ENCODE peak calls at places on chromosomes 4 and X, in seven cellular contexts. L, H, K, N, W, M and X are unnamed samples.

GRCh38 chr4:177051473-177052060 is 258.1 kb upstream of the NEIL3 start:
- DNase-seq in L (peak; percentile 29), H (no peak), K (no peak), N (peak; percentile 7), W (peak; percentile 3), M (no peak), X (no peak)

GRCh38 chr4:147160908-147161513 is 215.3 kb upstream of the TTC29 start:
- DNase-seq in L (no peak), H (no peak), K (peak; percentile 23), N (no peak), W (peak; percentile 51), M (no peak), X (no peak)

GRCh38 chr4:142366821-142367220 is 479.3 kb downstream of the INPP4B start:
- DNase-seq in L (no peak), H (no peak), K (no peak), N (no peak), W (no peak), M (no peak), X (no peak)

GRCh38 chrX:149527705-149528104 is 13.1 kb upstream of the EOLA1 start:
- DNase-seq in L (no peak), H (no peak), K (no peak), N (no peak), W (peak; percentile 20), M (no peak), X (no peak)

GRCh38 chr4:149113804-149114430 is 671.7 kb upstream of the NR3C2 start:
- DNase-seq in L (no peak), H (no peak), K (no peak), N (no peak), W (no peak), M (no peak), X (no peak)

GRCh38 chr4:25022741-25023140 is 8.0 kb downstream of the LGI2 start:
- DNase-seq in L (no peak), H (no peak), K (no peak), N (no peak), W (no peak), M (no peak), X (no peak)

GRCh38 chrX:103310592-103311400 is at the start of gene BEX2:
- DNase-seq in L (peak; percentile 46), H (peak; percentile 81), K (peak; percentile 12), N (peak; percentile 86), W (peak; percentile 72), M (no peak), X (no peak)

GRCh38 chrX:97238632-97239031 is 354.9 kb downstream of the RPA4 start:
- DNase-seq in L (no peak), H (no peak), K (no peak), N (no peak), W (peak; percentile 1), M (no peak), X (no peak)

GRCh38 chr4:21709031-21709430 is 239.5 kb downstream of the KCNIP4 start:
- DNase-seq in L (no peak), H (no peak), K (no peak), N (no peak), W (no peak), M (no peak), X (no peak)

GRCh38 chr4:20554134-20554533 is 146.1 kb upstream of the PACRGL start:
- DNase-seq in L (no peak), H (no peak), K (no peak), N (no peak), W (no peak), M (no peak), X (no peak)

GRCh38 chr4:95358320-95358889 is 190.4 kb downstream of the UNC5C start:
- DNase-seq in L (no peak), H (no peak), K (no peak), N (no peak), W (no peak), M (no peak), X (no peak)

GRCh38 chr4:3010577-3010976 is 47.2 kb downstream of the GRK4 start:
- DNase-seq in L (no peak), H (no peak), K (no peak), N (no peak), W (no peak), M (no peak), X (no peak)

GRCh38 chrX:53018627-53019026 is 30.0 kb upstream of the GPR173 start:
- DNase-seq in L (no peak), H (no peak), K (no peak), N (no peak), W (no peak), M (no peak), X (no peak)

GRCh38 chrX:153775631-153776595 is 4.9 kb upstream of the SRPK3 start:
- DNase-seq in L (no peak), H (peak; percentile 45), K (no peak), N (no peak), W (no peak), M (no peak), X (no peak)

GRCh38 chr4:84648863-84649647 is 66.1 kb downstream of the CDS1 start:
- DNase-seq in L (no peak), H (no peak), K (no peak), N (peak; percentile 38), W (no peak), M (no peak), X (no peak)

GRCh38 chr4:65546882-65547281 is 123.4 kb downstream of the EPHA5 start:
- DNase-seq in L (no peak), H (no peak), K (no peak), N (no peak), W (no peak), M (no peak), X (no peak)

GRCh38 chr4:78939667-78940008 is 400 bp upstream of the PAQR3 start:
- DNase-seq in L (no peak), H (no peak), K (no peak), N (no peak), W (no peak), M (no peak), X (no peak)

GRCh38 chr4:150746156-150746555 is 164.2 kb downstream of the MAB21L2 start:
- DNase-seq in L (no peak), H (no peak), K (no peak), N (no peak), W (no peak), M (no peak), X (no peak)

GRCh38 chr4:165201806-165202205 is 5.6 kb upstream of the KLHL2 start:
- DNase-seq in L (no peak), H (no peak), K (no peak), N (no peak), W (no peak), M (no peak), X (no peak)

GRCh38 chr4:24278693-24279092 is 305.7 kb downstream of the DHX15 start:
- DNase-seq in L (no peak), H (no peak), K (no peak), N (no peak), W (no peak), M (no peak), X (no peak)

GRCh38 chr4:3196670-3197359 is 52.1 kb upstream of the MSANTD1 start:
- DNase-seq in L (no peak), H (no peak), K (no peak), N (no peak), W (no peak), M (no peak), X (no peak)

GRCh38 chr4:184911310-184911709 is 85.5 kb upstream of the ACSL1 start:
- DNase-seq in L (no peak), H (no peak), K (no peak), N (peak; percentile 25), W (no peak), M (no peak), X (no peak)

GRCh38 chr4:107036602-107037151 is 564 bp upstream of the DKK2 start:
- DNase-seq in L (no peak), H (peak; percentile 60), K (no peak), N (no peak), W (no peak), M (no peak), X (no peak)

GRCh38 chr4:107034091-107034698 is 1.9 kb downstream of the DKK2 start:
- DNase-seq in L (no peak), H (peak; percentile 74), K (peak; percentile 52), N (peak; percentile 7), W (no peak), M (no peak), X (no peak)

GRCh38 chr4:107034982-107035710 is 967 bp downstream of the DKK2 start:
- DNase-seq in L (no peak), H (peak; percentile 63), K (no peak), N (peak; percentile 6), W (no peak), M (no peak), X (no peak)

GRCh38 chr4:107035711-107036601 is at the start of gene DKK2:
- DNase-seq in L (no peak), H (peak; percentile 74), K (peak; percentile 51), N (peak; percentile 10), W (no peak), M (no peak), X (no peak)

GRCh38 chr4:107037188-107037587 is 1.1 kb upstream of the DKK2 start:
- DNase-seq in L (no peak), H (peak; percentile 73), K (peak; percentile 39), N (peak; percentile 8), W (no peak), M (no peak), X (no peak)
- H3K4me3 ChIP-seq in L (peak overlapping the region; percentile 37), H (peak overlapping the region; percentile 50), K (no peak overlapping the region), N (no peak overlapping the region), W (no peak overlapping the region), M (no peak overlapping the region), X (peak overlapping the region; percentile 50)

DNA sequence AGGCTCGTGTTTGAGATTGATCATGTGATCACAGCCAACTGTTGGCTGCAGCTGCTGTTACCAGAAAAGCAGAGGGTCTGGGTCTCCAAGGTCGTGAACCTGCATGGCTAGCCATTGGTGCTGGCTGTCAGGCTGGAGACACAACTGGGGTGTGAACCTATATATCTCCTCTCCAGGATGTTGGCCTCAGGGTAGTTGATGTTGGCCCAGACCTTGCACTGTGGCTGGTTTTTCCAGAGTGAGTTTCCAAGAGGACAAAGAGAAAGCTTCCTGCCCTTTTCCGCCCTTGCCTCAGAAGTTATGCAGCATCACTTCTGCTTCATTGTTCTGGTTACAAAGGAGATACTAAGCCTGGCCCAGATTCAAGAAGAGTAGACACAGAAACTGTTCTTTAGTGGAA is 607.8 kb upstream of the HS3ST1 start:
- DNase-seq in L (no peak), H (no peak), K (no peak), N (no peak), W (no peak), M (no peak), X (no peak)
- H3K9me3 ChIP-seq in L (peaks cover 20% of the 10 kb centered on the region), H (no peaks in the 10 kb centered on the region), K (peaks cover 8% of the 10 kb centered on the region), N (no peaks in the 10 kb centered on the region), W (no peaks in the 10 kb centered on the region), M (no peaks in the 10 kb centered on the region), X (no peaks in the 10 kb centered on the region)

GRCh38 chr4:110009526-110009925 is 96.8 kb downstream of the EGF start:
- DNase-seq in L (no peak), H (no peak), K (no peak), N (no peak), W (no peak), M (no peak), X (no peak)
- TF ChIP-seq POLR2A in L (no peak), H (no peak), K (no peak), N (no peak), W (no peak), M (no peak), X (no peak)

DNA sequence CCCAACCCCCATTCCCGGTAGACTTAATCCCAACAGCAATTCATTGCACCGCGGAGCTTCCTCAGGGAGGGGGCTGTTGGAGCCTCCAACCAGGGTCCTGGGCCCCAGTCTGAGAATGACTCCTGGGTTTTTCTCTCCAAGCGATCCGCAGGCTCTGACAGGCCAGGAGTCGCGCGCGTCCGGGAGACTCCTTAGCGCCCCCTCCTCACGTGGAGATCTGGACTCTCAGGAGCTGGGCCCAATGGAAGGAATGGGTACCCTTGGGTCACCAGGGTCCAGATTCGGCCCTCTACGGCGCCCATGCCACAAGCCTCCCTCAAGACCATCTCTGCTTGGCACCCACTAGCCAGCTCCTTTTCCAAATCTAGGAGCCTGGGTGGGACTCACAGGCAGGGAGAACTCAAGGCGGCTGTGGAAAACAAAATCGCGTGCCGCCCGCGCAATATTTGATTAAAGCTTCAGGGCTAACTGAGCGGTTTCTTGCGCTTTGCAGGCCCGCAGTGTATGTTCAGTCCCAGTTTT is 7.1 kb downstream of the HAND2 start:
- DNase-seq in L (no peak), H (no peak), K (no peak), N (no peak), W (no peak), M (no peak), X (no peak)
- H3K4me3 ChIP-seq in L (peak overlapping the region; percentile 39), H (peak overlapping the region; percentile 90), K (peak overlapping the region; percentile 26), N (peak overlapping the region; percentile 29), W (no peak overlapping the region), M (no peak overlapping the region), X (peak overlapping the region; percentile 90)